ENCODE peak calls at places on chromosomes 6 and 20, in five cellular contexts. I is GM12878, N is fibroblast of lung, V is astrocyte, O is GM23338. F is an unnamed sample.

GRCh38 chr6:133062702-133063319 is 178.3 kb upstream of the EYA4 start:
- DNase-seq in I (no peak), N (no peak), V (no peak), O (no peak), F (no peak)

GRCh38 chr20:840858-841567 is 7.5 kb downstream of the FAM110A start:
- DNase-seq in I (no peak), N (peak; percentile 6), V (no peak), O (peak; percentile 70), F (peak; percentile 33)

GRCh38 chr20:18739785-18740184 is 73.8 kb upstream of the SCP2D1 start:
- DNase-seq in I (no peak), N (peak; percentile 70), V (peak; percentile 66), O (peak; percentile 50), F (no peak)

GRCh38 chr20:11168026-11168425 is 494.2 kb upstream of the JAG1 start:
- DNase-seq in I (no peak), N (peak; percentile 25), V (no peak), O (no peak), F (no peak)

GRCh38 chr6:4848382-4849068 is 72.3 kb downstream of the CDYL start:
- DNase-seq in I (no peak), N (peak; percentile 12), V (no peak), O (peak; percentile 80), F (peak; percentile 62)

GRCh38 chr20:25867776-25868649 is 171.4 kb upstream of the ZNF337 start:
- DNase-seq in I (no peak), N (peak; percentile 50), V (no peak), O (peak; percentile 88), F (no peak)

GRCh38 chr6:156862711-156863110 is 85.5 kb downstream of the ARID1B start:
- DNase-seq in I (no peak), N (no peak), V (no peak), O (no peak), F (no peak)

GRCh38 chr6:10383312-10384063 is 31.4 kb downstream of the TFAP2A start:
- DNase-seq in I (no peak), N (no peak), V (no peak), O (peak; percentile 50), F (no peak)

GRCh38 chr6:152206072-152206818 is 398.8 kb downstream of the ESR1 start:
- DNase-seq in I (no peak), N (no peak), V (no peak), O (peak; percentile 71), F (peak; percentile 17)

GRCh38 chr20:2521369-2522305 is 12.9 kb upstream of the ZNF343 start:
- DNase-seq in I (no peak), N (peak; percentile 34), V (no peak), O (peak; percentile 76), F (peak; percentile 45)

DNA sequence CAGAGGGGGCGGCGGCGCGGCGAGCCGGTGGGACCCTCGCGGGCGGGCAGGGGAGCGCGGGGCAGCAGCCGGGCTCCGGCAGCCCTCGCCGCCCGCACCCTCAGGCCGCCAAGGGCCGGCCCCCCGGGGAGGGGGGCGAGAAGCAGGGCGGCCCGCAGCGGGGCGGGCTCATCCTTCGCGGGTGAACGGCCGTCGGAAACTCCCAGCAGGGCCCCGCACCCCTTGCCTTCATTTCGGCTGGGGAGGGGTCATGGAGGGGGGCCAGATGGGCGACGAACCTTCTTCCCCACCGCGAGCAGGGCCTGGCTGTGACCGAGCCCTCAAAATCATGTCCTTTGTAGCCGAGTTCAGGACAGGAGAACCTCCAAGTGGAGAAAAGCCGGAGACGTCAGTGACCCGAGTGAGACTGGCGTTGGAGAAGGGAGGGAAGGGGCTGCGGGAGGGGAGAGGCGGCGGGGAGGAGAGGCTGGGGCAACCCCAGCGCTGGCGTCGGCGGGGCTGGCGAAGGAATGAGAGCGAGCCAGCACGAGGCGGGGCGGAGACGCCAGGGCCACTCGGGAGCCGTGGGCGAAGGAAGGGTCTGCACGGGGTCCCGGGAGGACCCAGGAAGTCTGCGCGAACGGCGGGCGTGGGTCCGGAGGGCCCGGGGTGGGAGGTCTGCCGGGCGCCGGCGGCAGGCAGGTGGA is 596 bp upstream of the FOXC1 start:
- DNase-seq in I (no peak), N (no peak), V (no peak), O (peak; percentile 57), F (no peak)
- TF ChIP-seq EZH2 in I (peak; percentile 66), N (no peak), V (peak; percentile 5), O (peak; percentile 97), F (peak; percentile 3)

GRCh38 chr20:64041040-64041780 is 5.2 kb downstream of the C20orf204 start:
- DNase-seq in I (no peak), N (no peak), V (no peak), O (peak; percentile 30), F (peak; percentile 67)

GRCh38 chr20:64045346-64046011 is 4.0 kb downstream of the SOX18 start:
- DNase-seq in I (no peak), N (no peak), V (no peak), O (peak; percentile 27), F (no peak)

GRCh38 chr20:64041781-64042771 is 6.1 kb downstream of the C20orf204 start:
- DNase-seq in I (no peak), N (no peak), V (no peak), O (peak; percentile 57), F (no peak)

GRCh38 chr20:64044484-64045247 is 4.8 kb downstream of the SOX18 start:
- DNase-seq in I (no peak), N (peak; percentile 50), V (no peak), O (no peak), F (no peak)

DNA sequence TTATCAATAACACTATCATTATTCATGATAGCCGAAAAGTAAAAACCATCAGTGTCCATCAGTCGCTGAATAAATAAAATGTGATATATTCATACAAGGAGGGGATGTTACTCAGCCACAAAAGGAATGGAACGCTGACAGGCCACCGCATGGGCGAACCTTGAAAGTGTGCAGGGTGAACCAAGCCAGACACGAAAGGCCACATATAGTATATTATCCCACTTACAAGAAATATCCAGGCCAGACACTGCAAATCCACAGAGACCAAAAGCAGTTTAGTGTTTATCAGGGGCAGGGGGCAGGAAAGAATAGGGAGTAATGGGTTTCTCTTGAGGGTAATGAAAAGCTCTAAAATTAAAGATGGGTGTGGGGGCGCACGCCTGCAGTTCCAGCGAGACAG is 5.7 kb downstream of the SOX18 start:
- DNase-seq in I (no peak), N (no peak), V (no peak), O (no peak), F (no peak)
- TF ChIP-seq EZH2 in I (no peak), N (no peak), V (no peak), O (no peak), F (no peak)

GRCh38 chr20:5316188-5317158 is at the start of gene PROKR2:
- DNase-seq in I (no peak), N (no peak), V (no peak), O (peak; percentile 86), F (no peak)
- TF ChIP-seq EZH2 in I (no peak), N (no peak), V (peak; percentile 52), O (no peak), F (no peak)

GRCh38 chr6:27669798-27670301 is 196.9 kb upstream of the ZNF184 start:
- DNase-seq in I (no peak), N (no peak), V (no peak), O (peak; percentile 42), F (no peak)
- TF ChIP-seq EZH2 in I (no peak), N (no peak), V (no peak), O (no peak), F (no peak)

GRCh38 chr6:45387236-45387635 is 9.5 kb upstream of the SUPT3H start:
- DNase-seq in I (no peak), N (peak; percentile 81), V (peak; percentile 72), O (no peak), F (no peak)
- TF ChIP-seq EZH2 in I (no peak), N (no peak), V (no peak), O (no peak), F (no peak)

DNA sequence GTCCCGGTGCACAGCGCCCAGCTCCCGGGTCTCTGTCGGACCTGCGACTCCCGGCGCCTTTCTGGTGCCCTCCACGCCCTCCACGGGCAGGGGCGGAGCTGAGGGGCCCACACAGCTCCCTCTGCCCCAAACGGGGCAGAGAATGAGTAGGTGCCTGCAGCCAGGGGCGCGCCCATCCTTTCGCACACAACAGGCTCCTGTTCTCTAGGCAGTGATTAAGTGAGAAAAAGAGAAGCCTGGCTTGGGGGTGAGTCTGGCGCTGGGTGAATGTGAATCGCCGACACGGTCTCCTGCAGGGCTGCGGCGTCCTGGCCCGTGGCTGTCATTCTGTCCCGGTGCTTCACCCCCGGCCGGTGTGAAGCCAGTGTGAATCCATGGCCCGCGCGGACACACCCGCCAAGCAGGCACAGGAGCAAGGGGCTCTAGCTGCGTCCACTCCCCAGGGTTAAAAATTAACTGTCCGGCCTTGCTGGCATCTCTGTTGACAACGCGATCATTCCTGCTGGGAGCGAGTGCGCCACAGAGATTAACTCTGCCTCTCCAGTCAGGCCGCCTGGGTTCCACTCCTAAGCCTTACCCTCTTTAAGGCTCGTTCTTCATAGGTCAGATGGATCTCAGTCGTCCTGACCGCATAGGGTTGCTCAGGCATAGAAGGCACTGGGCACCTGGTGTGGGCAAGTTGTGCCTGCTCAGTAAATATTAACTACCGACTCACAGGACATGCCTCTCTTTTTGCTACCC is 88.8 kb downstream of the PCSK2 start:
- DNase-seq in I (no peak), N (no peak), V (no peak), O (peak; percentile 24), F (peak; percentile 39)
- TF ChIP-seq EZH2 in I (no peak), N (no peak), V (no peak), O (no peak), F (no peak)